ENCODE peak calls at places on chromosomes 16 and 17, in nine cellular contexts. I, H, X, C, E, Y, K, R and V are unnamed samples. For H3K4me1, the result is how much of the 10 kb centered on the place peaks cover.

GRCh38 chr17:48335858-48336500 is 94.0 kb downstream of the SKAP1 start:
- DNase-seq in I (no peak), H (no peak), X (no peak), C (no peak), E (peak), Y (no peak), K (peak), R (no peak), V (no peak)

GRCh38 chr16:24978370-24978914 is 36.7 kb downstream of the ARHGAP17 start:
- DNase-seq in I (no peak), H (no peak), X (no peak), C (no peak), E (no peak), Y (no peak), K (no peak), R (no peak), V (no peak)

GRCh38 chr17:47978324-47978723 is 7.4 kb downstream of the CDK5RAP3 start:
- DNase-seq in I (peak), H (peak), X (peak), C (no peak), E (peak), Y (peak), K (peak), R (no peak), V (peak)

GRCh38 chr17:10001296-10001904 is 96.3 kb upstream of the RCVRN start:
- DNase-seq in I (no peak), H (no peak), X (no peak), C (no peak), E (no peak), Y (no peak), K (no peak), R (no peak), V (no peak)

GRCh38 chr16:4862639-4863038 is 15.4 kb downstream of the UBN1 start:
- DNase-seq in I (no peak), H (no peak), X (no peak), C (no peak), E (no peak), Y (no peak), K (no peak), R (no peak), V (no peak)

GRCh38 chr16:54422569-54422978 is 136.0 kb upstream of the IRX3 start:
- DNase-seq in I (no peak), H (no peak), X (no peak), C (no peak), E (no peak), Y (no peak), K (no peak), R (no peak), V (no peak)

GRCh38 chr16:72990003-72990521 is 57.9 kb downstream of the ZFHX3 start:
- DNase-seq in I (peak), H (peak), X (peak), C (peak), E (peak), Y (peak), K (no peak), R (no peak), V (no peak)

GRCh38 chr16:19886061-19886792 is 1.6 kb upstream of the GPRC5B start:
- DNase-seq in I (peak), H (peak), X (peak), C (peak), E (peak), Y (peak), K (peak), R (peak), V (peak)

GRCh38 chr17:83151442-83152220 is 72.2 kb downstream of the METRNL start:
- DNase-seq in I (no peak), H (peak), X (peak), C (no peak), E (no peak), Y (no peak), K (no peak), R (no peak), V (no peak)

GRCh38 chr17:34307110-34307509 is 12.1 kb upstream of the CCL8 start:
- DNase-seq in I (peak), H (peak), X (peak), C (no peak), E (peak), Y (peak), K (no peak), R (no peak), V (no peak)

GRCh38 chr17:2179615-2180295 is 123.8 kb downstream of the SMG6 start:
- DNase-seq in I (peak), H (peak), X (peak), C (peak), E (peak), Y (peak), K (no peak), R (no peak), V (peak)

GRCh38 chr17:71057938-71058337 is 888.6 kb downstream of the KCNJ2 start:
- DNase-seq in I (no peak), H (no peak), X (no peak), C (no peak), E (no peak), Y (no peak), K (no peak), R (no peak), V (no peak)

GRCh38 chr17:65015855-65016254 is 40.7 kb downstream of the GNA13 start:
- DNase-seq in I (no peak), H (no peak), X (no peak), C (no peak), E (no peak), Y (no peak), K (no peak), R (no peak), V (no peak)

GRCh38 chr17:49913226-49914095 is 55.5 kb upstream of the DLX4 start:
- DNase-seq in I (no peak), H (no peak), X (no peak), C (no peak), E (peak), Y (no peak), K (no peak), R (no peak), V (no peak)

GRCh38 chr17:73706428-73706827 is 62.2 kb upstream of the SDK2 start:
- DNase-seq in I (no peak), H (no peak), X (no peak), C (no peak), E (no peak), Y (no peak), K (no peak), R (no peak), V (no peak)

GRCh38 chr16:58389724-58390123 is 2.5 kb upstream of the GINS3 start:
- DNase-seq in I (no peak), H (no peak), X (no peak), C (no peak), E (no peak), Y (no peak), K (no peak), R (no peak), V (peak)

GRCh38 chr16:51134269-51134812 is 16.7 kb downstream of the SALL1 start:
- DNase-seq in I (no peak), H (no peak), X (peak), C (no peak), E (peak), Y (no peak), K (no peak), R (no peak), V (no peak)

GRCh38 chr17:78113804-78114785 is 14.5 kb downstream of the TMC6 start:
- DNase-seq in I (no peak), H (no peak), X (peak), C (no peak), E (no peak), Y (no peak), K (no peak), R (no peak), V (no peak)

GRCh38 chr17:34412965-34413441 is 50.0 kb upstream of the CCL1 start:
- DNase-seq in I (no peak), H (no peak), X (no peak), C (no peak), E (peak), Y (no peak), K (no peak), R (no peak), V (no peak)

GRCh38 chr17:60585887-60586286 is 14.1 kb upstream of the PPM1D start:
- DNase-seq in I (no peak), H (no peak), X (no peak), C (no peak), E (no peak), Y (no peak), K (no peak), R (no peak), V (no peak)

GRCh38 chr16:49696414-49697101 is 159.4 kb downstream of the ZNF423 start:
- DNase-seq in I (no peak), H (no peak), X (no peak), C (no peak), E (no peak), Y (no peak), K (no peak), R (no peak), V (peak)

GRCh38 chr17:80277751-80278671 is 17.4 kb downstream of the RNF213 start:
- DNase-seq in I (no peak), H (peak), X (no peak), C (no peak), E (no peak), Y (no peak), K (no peak), R (no peak), V (no peak)

GRCh38 chr17:79047923-79048825 is 24.2 kb downstream of the C1QTNF1 start:
- DNase-seq in I (no peak), H (no peak), X (peak), C (no peak), E (no peak), Y (peak), K (no peak), R (no peak), V (no peak)

GRCh38 chr17:64920026-64920418 is 744 bp upstream of the LRRC37A3 start:
- DNase-seq in I (peak), H (peak), X (no peak), C (no peak), E (peak), Y (peak), K (peak), R (no peak), V (no peak)

GRCh38 chr16:9934723-9935508 is 247.3 kb downstream of the GRIN2A start:
- DNase-seq in I (peak), H (peak), X (peak), C (peak), E (no peak), Y (peak), K (no peak), R (no peak), V (no peak)

GRCh38 chr16:67029249-67030096 is 524 bp downstream of the CBFB start:
- DNase-seq in I (peak), H (peak), X (peak), C (no peak), E (peak), Y (peak), K (peak), R (peak), V (peak)

GRCh38 chr16:47523342-47524006 is 62.3 kb downstream of the PHKB start:
- DNase-seq in I (no peak), H (no peak), X (no peak), C (no peak), E (no peak), Y (no peak), K (peak), R (no peak), V (no peak)

GRCh38 chr16:58026139-58026704 is 668 bp downstream of the MMP15 start:
- DNase-seq in I (peak), H (peak), X (peak), C (no peak), E (peak), Y (peak), K (peak), R (no peak), V (peak)

GRCh38 chr17:68892658-68893057 is 62.5 kb downstream of the ABCA8 start:
- DNase-seq in I (no peak), H (no peak), X (no peak), C (no peak), E (no peak), Y (no peak), K (no peak), R (no peak), V (no peak)

GRCh38 chr16:28482026-28482425 is 9.8 kb downstream of the CLN3 start:
- DNase-seq in I (no peak), H (no peak), X (no peak), C (no peak), E (no peak), Y (no peak), K (no peak), R (no peak), V (no peak)

GRCh38 chr17:28174352-28175046 is 132.0 kb downstream of the NLK start:
- DNase-seq in I (no peak), H (no peak), X (no peak), C (no peak), E (no peak), Y (no peak), K (no peak), R (no peak), V (no peak)

GRCh38 chr16:56728027-56728426 is 1.9 kb upstream of the NUP93 start:
- DNase-seq in I (no peak), H (no peak), X (no peak), C (no peak), E (no peak), Y (no peak), K (no peak), R (no peak), V (no peak)
- H3K4me3 ChIP-seq in I (no peak), H (no peak), X (no peak), C (no peak), E (peak), Y (no peak), K (no peak), R (no peak), V (no peak)

GRCh38 chr17:46099865-46100264 is 93.4 kb downstream of the KANSL1 start:
- DNase-seq in I (no peak), H (no peak), X (no peak), C (no peak), E (no peak), Y (no peak), K (peak), R (no peak), V (no peak)
- H3K4me1 ChIP-seq in I (half or more), H (under half), X (under half), C (under half), E (under half), Y (half or more), K (under half), R (under half), V (under half)

GRCh38 chr17:74972973-74973328 is 392 bp upstream of the HID1 start:
- DNase-seq in I (no peak), H (no peak), X (no peak), C (no peak), E (no peak), Y (no peak), K (no peak), R (no peak), V (no peak)
- H3K4me3 ChIP-seq in I (peak), H (peak), X (peak), C (peak), E (peak), Y (peak), K (no peak), R (peak), V (peak)

GRCh38 chr17:31486351-31487062 is 95.0 kb downstream of the RAB11FIP4 start:
- DNase-seq in I (no peak), H (no peak), X (no peak), C (no peak), E (no peak), Y (peak), K (no peak), R (no peak), V (no peak)

GRCh38 chr17:31487063-31487647 is 95.7 kb downstream of the RAB11FIP4 start:
- DNase-seq in I (no peak), H (no peak), X (no peak), C (no peak), E (no peak), Y (no peak), K (no peak), R (no peak), V (no peak)

GRCh38 chr17:31488264-31488981 is 96.9 kb downstream of the RAB11FIP4 start:
- DNase-seq in I (no peak), H (no peak), X (no peak), C (no peak), E (no peak), Y (peak), K (peak), R (no peak), V (no peak)

GRCh38 chr17:31488982-31489294 is 97.5 kb downstream of the RAB11FIP4 start:
- DNase-seq in I (no peak), H (no peak), X (no peak), C (no peak), E (no peak), Y (no peak), K (no peak), R (no peak), V (no peak)

DNA sequence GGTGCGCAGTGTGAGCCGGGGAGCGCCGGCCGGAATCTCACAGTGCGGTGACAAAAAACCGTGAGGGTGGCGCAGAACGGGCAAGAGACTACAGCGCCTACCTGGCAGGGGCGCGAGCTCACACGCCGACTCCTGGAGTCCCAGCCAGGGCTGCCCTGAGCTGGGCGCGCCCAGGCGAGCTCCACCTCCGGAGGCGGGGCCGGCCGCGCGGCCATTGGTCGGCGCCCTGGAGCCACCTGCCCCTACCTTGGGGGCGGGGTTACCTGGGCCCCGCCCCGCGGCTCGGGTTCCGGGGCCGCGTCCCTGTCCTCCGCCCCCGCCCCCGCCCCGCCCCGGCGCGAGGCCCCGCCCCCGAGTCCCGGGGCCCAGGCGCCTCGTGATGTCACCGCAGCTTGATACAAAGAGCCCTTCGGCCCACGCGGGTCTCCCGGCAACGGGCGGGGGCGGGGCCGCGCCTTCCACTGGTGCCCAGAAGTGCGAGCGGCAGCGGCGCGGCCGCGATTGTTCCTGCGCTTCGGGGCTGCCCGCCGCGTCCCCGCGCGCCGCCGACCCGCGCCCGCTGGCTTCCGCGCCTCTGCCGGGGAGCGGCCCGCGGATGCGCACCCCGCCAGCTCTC is 96.3 kb downstream of the RAB11FIP4 start:
- DNase-seq in I (peak), H (peak), X (peak), C (peak), E (peak), Y (peak), K (peak), R (peak), V (peak)
- H3K4me1 ChIP-seq in I (under half), H (under half), X (under half), C (under half), E (under half), Y (under half), K (under half), R (under half), V (under half)

DNA sequence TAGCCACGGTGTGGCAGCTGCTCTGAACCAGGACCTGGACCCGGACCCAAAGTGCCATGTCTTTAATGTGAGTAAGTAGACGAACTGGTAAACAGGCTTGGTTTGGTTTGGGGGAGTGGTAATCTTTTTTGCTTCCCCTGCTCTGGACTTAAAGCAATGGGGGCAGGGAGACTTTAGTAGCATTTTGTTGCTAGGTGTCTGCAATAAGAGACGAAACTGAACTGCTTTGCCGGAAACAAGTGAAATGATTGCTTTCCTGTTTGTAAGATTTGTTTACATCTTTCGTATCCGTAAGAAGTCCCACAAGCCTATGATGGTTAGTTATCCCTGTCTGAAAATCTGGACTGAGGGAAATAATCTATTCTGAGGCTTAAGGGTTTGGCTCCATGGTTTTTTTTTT is 21.5 kb downstream of the PRCD start:
- DNase-seq in I (no peak), H (no peak), X (no peak), C (no peak), E (no peak), Y (no peak), K (no peak), R (no peak), V (no peak)
- H3K4me3 ChIP-seq in I (peak), H (no peak), X (no peak), C (no peak), E (no peak), Y (no peak), K (no peak), R (no peak), V (peak)